ENCODE peak calls at places on chromosome 18, in nine cellular contexts. G is activated naive CD8-positive, alpha-beta T cell treated with anti-CD3 and anti-CD28 coated beads, Interleukin-2, amount 50 U/mL, for 24 hours; E is sciatic nerve; W is amygdala; Y is anterior cingulate cortex; U is activated CD8-positive, alpha-beta T cell treated with anti-CD3 and anti-CD28 coated beads, Interleukin-2, amount 10 ng/mL, durations not matched to agents 7 days and 5 days; R is NCI-H1417 treated with DMSO at 0.1 percent for 48 hours; A is HTR-8/SVneo; O is mesothelial cell of epicardium. S is an unnamed sample.

GRCh38 chr18:8890957-8891464 is 185.7 kb downstream of the MTCL1 start:
- DNase-seq in G (no peak), U (no peak), W (no peak), R (no peak), Y (no peak), A (peak), O (no peak), E (no peak), S (peak)

GRCh38 chr18:23703057-23703986 is 14.1 kb downstream of the LAMA3 start:
- DNase-seq in Y (no peak), A (peak), E (no peak), O (no peak), W (no peak), R (no peak), G (no peak), U (peak), S (peak)

GRCh38 chr18:21901423-21901822 is 160.8 kb downstream of the MIB1 start:
- DNase-seq in G (no peak), E (no peak), A (no peak), R (no peak), O (no peak), U (no peak), Y (no peak), W (no peak), S (no peak)

GRCh38 chr18:2111456-2111855 is 459.8 kb downstream of the METTL4 start:
- DNase-seq in A (peak), U (no peak), R (no peak), G (no peak), O (no peak), E (no peak), W (no peak), Y (no peak), S (no peak)

GRCh38 chr18:75533954-75534353 is 106.5 kb upstream of the SMIM21 start:
- DNase-seq in A (no peak), W (no peak), G (no peak), R (no peak), U (no peak), Y (no peak), O (no peak), E (no peak), S (no peak)

GRCh38 chr18:49613741-49614151 is 51.9 kb downstream of the LIPG start:
- DNase-seq in W (no peak), G (no peak), Y (no peak), E (no peak), R (peak), U (no peak), O (no peak), A (no peak), S (no peak)

GRCh38 chr18:490024-490366 is 10.5 kb downstream of the COLEC12 start:
- DNase-seq in W (no peak), R (no peak), U (no peak), E (no peak), O (no peak), G (no peak), Y (no peak), A (no peak), S (no peak)

GRCh38 chr18:21740474-21740723 is 193 bp upstream of the MIB1 start:
- DNase-seq in O (no peak), A (peak), U (peak), Y (peak), G (no peak), E (no peak), R (no peak), W (no peak), S (peak)

GRCh38 chr18:54805571-54806334 is 22.5 kb upstream of the RAB27B start:
- DNase-seq in R (no peak), U (peak), G (no peak), E (no peak), Y (no peak), A (peak), O (no peak), W (no peak), S (peak)

GRCh38 chr18:26071020-26071419 is 19.4 kb downstream of the SS18 start:
- DNase-seq in U (no peak), O (no peak), R (no peak), G (no peak), E (no peak), A (no peak), Y (no peak), W (no peak), S (no peak)